ENCODE peak calls at places on chromosomes 12 and 14, in five cellular contexts. One of them, this sample, is unnamed.
A peak's percentile ranks its signal among the peaks of the same experiment; 100 is the strongest.

GRCh38 chr12:55742719-55743130 is at the start of gene GDF11:
- DNase-seq in endodermal cell: peak; percentile 95
- DNase-seq in Peyer's patch: no peak
- DNase-seq in left lung: peak; percentile 75
- DNase-seq in right atrium auricular region: peak; percentile 87
- DNase-seq in this sample: no peak

GRCh38 chr12:56413392-56413791 is 35.8 kb downstream of the TIMELESS start:
- DNase-seq in right atrium auricular region: no peak
- DNase-seq in Peyer's patch: no peak
- DNase-seq in left lung: no peak
- DNase-seq in endodermal cell: peak; percentile 67
- DNase-seq in this sample: no peak

GRCh38 chr14:64569108-64570045 is 19.6 kb downstream of the PPP1R36 start:
- DNase-seq in endodermal cell: no peak
- DNase-seq in right atrium auricular region: peak; percentile 85
- DNase-seq in Peyer's patch: no peak
- DNase-seq in left lung: no peak
- DNase-seq in this sample: no peak

GRCh38 chr12:92032101-92032500 is 113.5 kb downstream of the BTG1 start:
- DNase-seq in left lung: no peak
- DNase-seq in endodermal cell: no peak
- DNase-seq in Peyer's patch: no peak
- DNase-seq in right atrium auricular region: no peak
- DNase-seq in this sample: no peak

GRCh38 chr12:54184024-54184805 is 4.6 kb downstream of the SMUG1 start:
- DNase-seq in endodermal cell: no peak
- DNase-seq in left lung: no peak
- DNase-seq in Peyer's patch: no peak
- DNase-seq in right atrium auricular region: no peak
- DNase-seq in this sample: no peak

GRCh38 chr12:29599397-29599796 is 101.9 kb upstream of the OVCH1 start:
- DNase-seq in endodermal cell: no peak
- DNase-seq in Peyer's patch: no peak
- DNase-seq in left lung: no peak
- DNase-seq in right atrium auricular region: no peak
- DNase-seq in this sample: no peak

GRCh38 chr12:5733136-5733755 is 211.8 kb downstream of the ANO2 start:
- DNase-seq in left lung: no peak
- DNase-seq in Peyer's patch: no peak
- DNase-seq in right atrium auricular region: no peak
- DNase-seq in endodermal cell: no peak
- DNase-seq in this sample: no peak

GRCh38 chr12:89162704-89163261 is 189.5 kb downstream of the DUSP6 start:
- DNase-seq in left lung: peak; percentile 75
- DNase-seq in Peyer's patch: no peak
- DNase-seq in right atrium auricular region: peak; percentile 85
- DNase-seq in endodermal cell: no peak
- DNase-seq in this sample: peak; percentile 92

GRCh38 chr12:49903700-49904423 is at the start of gene FAIM2:
- DNase-seq in Peyer's patch: no peak
- DNase-seq in endodermal cell: peak; percentile 79
- DNase-seq in right atrium auricular region: peak; percentile 79
- DNase-seq in left lung: peak; percentile 47
- DNase-seq in this sample: no peak

GRCh38 chr14:91349481-91350074 is 68.0 kb downstream of the CCDC88C start:
- DNase-seq in Peyer's patch: no peak
- DNase-seq in right atrium auricular region: no peak
- DNase-seq in left lung: no peak
- DNase-seq in endodermal cell: no peak
- DNase-seq in this sample: no peak

GRCh38 chr12:79444089-79444488 is 246.7 kb downstream of the PAWR start:
- DNase-seq in left lung: no peak
- DNase-seq in Peyer's patch: no peak
- DNase-seq in right atrium auricular region: no peak
- DNase-seq in endodermal cell: no peak
- DNase-seq in this sample: no peak

GRCh38 chr14:102795060-102795925 is 18.0 kb downstream of the TRAF3 start:
- DNase-seq in endodermal cell: no peak
- DNase-seq in right atrium auricular region: peak; percentile 77
- DNase-seq in left lung: peak; percentile 69
- DNase-seq in Peyer's patch: no peak
- DNase-seq in this sample: peak; percentile 77

GRCh38 chr14:34081126-34081575 is 130.3 kb upstream of the EGLN3 start:
- DNase-seq in right atrium auricular region: no peak
- DNase-seq in endodermal cell: no peak
- DNase-seq in left lung: no peak
- DNase-seq in Peyer's patch: no peak
- DNase-seq in this sample: no peak

GRCh38 chr12:125882141-125882540 is 816.9 kb downstream of the AACS start:
- DNase-seq in right atrium auricular region: no peak
- DNase-seq in left lung: no peak
- DNase-seq in endodermal cell: no peak
- DNase-seq in Peyer's patch: no peak
- DNase-seq in this sample: no peak

GRCh38 chr14:104421892-104422291 is 157.7 kb upstream of the C14orf180 start:
- DNase-seq in left lung: no peak
- DNase-seq in endodermal cell: peak; percentile 42
- DNase-seq in Peyer's patch: no peak
- DNase-seq in right atrium auricular region: peak; percentile 21
- DNase-seq in this sample: peak; percentile 27

GRCh38 chr14:22520786-22521185 is 68.2 kb downstream of the DAD1 start:
- DNase-seq in endodermal cell: no peak
- DNase-seq in right atrium auricular region: no peak
- DNase-seq in left lung: no peak
- DNase-seq in Peyer's patch: no peak
- DNase-seq in this sample: no peak

GRCh38 chr12:117178301-117178700 is 12.0 kb downstream of the FBXO21 start:
- DNase-seq in Peyer's patch: no peak
- DNase-seq in endodermal cell: no peak
- DNase-seq in left lung: no peak
- DNase-seq in right atrium auricular region: no peak
- DNase-seq in this sample: no peak

GRCh38 chr12:99110866-99111265 is 465.8 kb downstream of the APAF1 start:
- DNase-seq in right atrium auricular region: no peak
- DNase-seq in left lung: no peak
- DNase-seq in Peyer's patch: no peak
- DNase-seq in endodermal cell: no peak
- DNase-seq in this sample: no peak

GRCh38 chr12:27615331-27615891 is 80.8 kb upstream of the REP15 start:
- DNase-seq in endodermal cell: no peak
- DNase-seq in Peyer's patch: no peak
- DNase-seq in right atrium auricular region: no peak
- DNase-seq in left lung: no peak
- DNase-seq in this sample: no peak

GRCh38 chr12:129903956-129904769 is at the start of gene TMEM132D:
- DNase-seq in endodermal cell: peak; percentile 94
- DNase-seq in left lung: no peak
- DNase-seq in right atrium auricular region: no peak
- DNase-seq in Peyer's patch: no peak
- DNase-seq in this sample: no peak

GRCh38 chr12:46389130-46389616 is 16.6 kb upstream of the SLC38A2 start:
- DNase-seq in left lung: no peak
- DNase-seq in right atrium auricular region: no peak
- DNase-seq in Peyer's patch: no peak
- DNase-seq in endodermal cell: peak; percentile 40
- DNase-seq in this sample: no peak

GRCh38 chr14:90439874-90440442 is 43.1 kb downstream of the CALM1 start:
- DNase-seq in endodermal cell: peak; percentile 58
- DNase-seq in Peyer's patch: no peak
- DNase-seq in left lung: no peak
- DNase-seq in right atrium auricular region: no peak
- DNase-seq in this sample: no peak

GRCh38 chr14:35459779-35460178 is 55.2 kb upstream of the NFKBIA start:
- DNase-seq in left lung: no peak
- DNase-seq in Peyer's patch: no peak
- DNase-seq in endodermal cell: no peak
- DNase-seq in right atrium auricular region: no peak
- DNase-seq in this sample: no peak

DNA sequence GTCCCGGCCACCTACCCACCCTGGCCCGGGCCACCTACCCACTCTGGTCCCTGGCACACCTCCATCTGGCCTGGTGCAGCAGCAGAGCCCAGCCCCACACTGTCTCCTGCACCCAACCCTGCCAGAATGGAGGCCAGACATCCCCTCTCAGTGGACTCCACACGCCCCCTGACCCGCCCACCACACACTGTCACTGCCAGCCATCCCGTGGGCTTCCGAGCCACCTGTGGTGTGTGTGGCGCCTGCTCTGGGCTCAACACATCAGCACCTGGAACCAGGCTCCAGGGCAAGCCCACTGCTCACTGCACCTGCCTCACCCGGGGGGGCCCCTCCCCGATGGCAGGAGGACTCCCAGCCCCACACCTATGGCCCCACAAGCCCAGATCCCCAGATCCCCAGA is 50.5 kb downstream of the FBRSL1 start:
- DNase-seq in endodermal cell: no peak
- DNase-seq in Peyer's patch: no peak
- DNase-seq in right atrium auricular region: no peak
- DNase-seq in left lung: no peak
- DNase-seq in this sample: no peak
- TF ChIP-seq CTCF in endodermal cell: no peak
- TF ChIP-seq CTCF in Peyer's patch: no peak
- TF ChIP-seq CTCF in right atrium auricular region: no peak
- TF ChIP-seq CTCF in left lung: no peak
- TF ChIP-seq CTCF in this sample: no peak

GRCh38 chr14:100285913-100286400 is 20.3 kb downstream of the SLC25A29 start:
- DNase-seq in right atrium auricular region: no peak
- DNase-seq in left lung: no peak
- DNase-seq in Peyer's patch: no peak
- DNase-seq in endodermal cell: no peak
- DNase-seq in this sample: no peak
- TF ChIP-seq CTCF in right atrium auricular region: no peak
- TF ChIP-seq CTCF in left lung: no peak
- TF ChIP-seq CTCF in Peyer's patch: no peak
- TF ChIP-seq CTCF in endodermal cell: no peak
- TF ChIP-seq CTCF in this sample: no peak

DNA sequence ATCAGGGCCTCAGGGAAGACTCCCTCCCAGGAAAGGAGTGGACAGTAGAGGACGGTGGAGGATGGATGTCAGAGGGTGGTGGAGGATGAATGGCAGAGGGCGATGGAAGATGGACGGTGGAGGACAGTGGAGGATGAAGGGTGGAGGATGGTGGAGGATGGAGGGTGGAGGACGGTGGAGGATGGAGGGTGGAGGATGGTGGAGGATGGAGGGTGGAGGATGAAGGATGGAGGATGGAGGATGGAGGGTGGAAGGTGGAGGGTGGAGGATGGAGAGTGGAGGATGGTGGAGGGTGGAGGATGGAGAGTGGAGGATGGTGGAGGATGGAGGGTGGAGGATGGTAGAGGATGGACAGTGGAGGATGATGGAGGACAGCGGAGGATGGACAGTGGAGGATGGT is 95.9 kb downstream of the LRRC74A start:
- DNase-seq in left lung: no peak
- DNase-seq in right atrium auricular region: no peak
- DNase-seq in Peyer's patch: no peak
- DNase-seq in endodermal cell: no peak
- DNase-seq in this sample: no peak
- TF ChIP-seq CTCF in left lung: no peak
- TF ChIP-seq CTCF in right atrium auricular region: no peak
- TF ChIP-seq CTCF in Peyer's patch: no peak
- TF ChIP-seq CTCF in endodermal cell: no peak
- TF ChIP-seq CTCF in this sample: no peak

DNA sequence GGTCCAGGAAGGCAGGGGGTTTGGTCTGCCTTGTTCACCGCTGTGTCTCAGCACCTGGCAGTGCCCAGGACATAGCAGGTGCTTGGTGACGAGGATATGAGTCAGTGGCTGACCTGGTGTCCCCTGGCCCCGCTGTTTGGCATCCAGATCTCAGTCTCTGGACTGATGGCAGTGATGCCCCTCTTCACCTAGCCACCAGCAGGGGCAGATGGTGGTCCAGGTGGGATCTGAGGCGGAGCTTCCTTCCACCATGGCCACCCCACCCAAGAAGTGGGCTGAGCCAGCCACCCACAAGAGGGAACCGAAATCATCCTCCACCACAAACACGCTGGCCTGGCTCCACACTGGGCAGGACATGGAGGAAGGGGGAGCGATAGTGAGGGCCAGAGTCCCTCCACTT is 16.1 kb upstream of the SH2B3 start:
- DNase-seq in right atrium auricular region: no peak
- DNase-seq in endodermal cell: peak; percentile 51
- DNase-seq in Peyer's patch: no peak
- DNase-seq in left lung: no peak
- DNase-seq in this sample: no peak
- TF ChIP-seq CTCF in right atrium auricular region: no peak
- TF ChIP-seq CTCF in endodermal cell: peak; percentile 34
- TF ChIP-seq CTCF in Peyer's patch: no peak
- TF ChIP-seq CTCF in left lung: no peak
- TF ChIP-seq CTCF in this sample: no peak

GRCh38 chr14:24395609-24396580 is 2.9 kb upstream of the NYNRIN start:
- DNase-seq in endodermal cell: no peak
- DNase-seq in Peyer's patch: no peak
- DNase-seq in left lung: no peak
- DNase-seq in right atrium auricular region: no peak
- DNase-seq in this sample: no peak

GRCh38 chr14:24394275-24394674 is 4.5 kb upstream of the NYNRIN start:
- DNase-seq in endodermal cell: no peak
- DNase-seq in right atrium auricular region: no peak
- DNase-seq in Peyer's patch: no peak
- DNase-seq in left lung: no peak
- DNase-seq in this sample: no peak

GRCh38 chr14:24389266-24389855 is 9.4 kb upstream of the NYNRIN start:
- DNase-seq in right atrium auricular region: no peak
- DNase-seq in Peyer's patch: no peak
- DNase-seq in left lung: no peak
- DNase-seq in endodermal cell: no peak
- DNase-seq in this sample: no peak

GRCh38 chr14:24390696-24391468 is 7.9 kb upstream of the NYNRIN start:
- DNase-seq in right atrium auricular region: no peak
- DNase-seq in left lung: no peak
- DNase-seq in endodermal cell: no peak
- DNase-seq in Peyer's patch: no peak
- DNase-seq in this sample: no peak

DNA sequence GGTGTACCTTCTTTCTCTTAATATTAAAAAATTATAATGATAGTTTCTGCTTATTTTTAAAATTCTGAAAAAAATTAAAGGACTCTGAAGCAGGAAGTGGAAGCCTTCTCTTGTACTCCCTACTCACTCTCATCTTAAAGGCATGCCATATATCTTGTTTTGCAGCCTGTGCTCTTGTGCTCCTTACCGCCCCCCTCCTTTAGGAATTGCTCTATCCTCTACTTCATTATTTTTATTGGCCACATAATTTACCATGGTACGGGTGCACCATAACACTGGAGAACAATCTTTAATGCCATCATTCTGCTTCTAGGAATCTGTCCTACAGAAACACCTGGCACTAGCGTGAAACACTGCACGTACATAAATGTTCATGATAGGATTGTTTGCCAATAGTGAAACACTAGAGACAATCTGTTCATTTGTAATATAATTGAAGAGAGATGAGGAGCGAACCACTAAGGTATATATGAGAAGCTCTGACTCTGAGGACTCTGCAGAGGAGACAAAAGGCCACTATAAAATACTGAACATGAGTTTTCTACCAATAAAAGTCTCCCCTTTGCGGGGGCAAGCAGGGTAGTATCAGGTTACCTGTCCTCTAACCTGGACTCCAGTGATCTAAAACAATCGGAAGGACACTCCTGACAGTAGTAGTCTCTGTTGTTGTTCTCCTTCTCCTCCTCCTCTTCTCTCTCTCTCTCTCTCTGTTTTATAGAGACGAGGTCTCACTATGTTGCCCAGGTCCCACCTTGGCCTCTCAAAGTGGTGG is 6.3 kb upstream of the NYNRIN start:
- DNase-seq in left lung: no peak
- DNase-seq in right atrium auricular region: no peak
- DNase-seq in endodermal cell: no peak
- DNase-seq in Peyer's patch: no peak
- DNase-seq in this sample: no peak
- TF ChIP-seq CTCF in left lung: no peak
- TF ChIP-seq CTCF in right atrium auricular region: no peak
- TF ChIP-seq CTCF in endodermal cell: peak; percentile 35
- TF ChIP-seq CTCF in Peyer's patch: no peak
- TF ChIP-seq CTCF in this sample: no peak

This sample was measured in CD14-positive monocyte.